ENCODE peak calls at places on chromosome 7, in nine cellular contexts. One of them, this sample, is unnamed.

GRCh38 chr7:92226981-92227380 is 18.7 kb downstream of the KRIT1 start:
- DNase-seq in T-helper 1 cell: no peak
- DNase-seq in memory B cell: no peak
- DNase-seq in progenitor cell of endocrine pancreas: no peak
- DNase-seq in mammary epithelial cell: no peak
- DNase-seq in ELF-1: no peak
- DNase-seq in AG08396: no peak
- DNase-seq in GM04503: no peak
- DNase-seq in body of pancreas: no peak
- DNase-seq in this sample: no peak

GRCh38 chr7:107201795-107202450 is 33.1 kb downstream of the HBP1 start:
- DNase-seq in mammary epithelial cell: peak; percentile 37
- DNase-seq in ELF-1: peak; percentile 52
- DNase-seq in body of pancreas: peak; percentile 87
- DNase-seq in memory B cell: peak; percentile 26
- DNase-seq in AG08396: peak; percentile 33
- DNase-seq in GM04503: no peak
- DNase-seq in T-helper 1 cell: peak; percentile 10
- DNase-seq in progenitor cell of endocrine pancreas: peak; percentile 21
- DNase-seq in this sample: no peak

GRCh38 chr7:56009695-56010094 is 41.5 kb downstream of the PSPH start:
- DNase-seq in body of pancreas: peak; percentile 83
- DNase-seq in T-helper 1 cell: no peak
- DNase-seq in AG08396: no peak
- DNase-seq in progenitor cell of endocrine pancreas: no peak
- DNase-seq in memory B cell: no peak
- DNase-seq in ELF-1: no peak
- DNase-seq in GM04503: no peak
- DNase-seq in mammary epithelial cell: peak; percentile 95
- DNase-seq in this sample: no peak

GRCh38 chr7:11540271-11540761 is 291.7 kb downstream of the THSD7A start:
- DNase-seq in GM04503: no peak
- DNase-seq in AG08396: no peak
- DNase-seq in T-helper 1 cell: no peak
- DNase-seq in mammary epithelial cell: peak; percentile 62
- DNase-seq in body of pancreas: no peak
- DNase-seq in memory B cell: no peak
- DNase-seq in ELF-1: no peak
- DNase-seq in progenitor cell of endocrine pancreas: no peak
- DNase-seq in this sample: no peak

GRCh38 chr7:32070406-32071360 is at the start of gene PDE1C:
- DNase-seq in progenitor cell of endocrine pancreas: peak; percentile 15
- DNase-seq in memory B cell: no peak
- DNase-seq in GM04503: no peak
- DNase-seq in body of pancreas: peak; percentile 20
- DNase-seq in ELF-1: peak; percentile 30
- DNase-seq in mammary epithelial cell: peak; percentile 42
- DNase-seq in T-helper 1 cell: no peak
- DNase-seq in AG08396: peak; percentile 66
- DNase-seq in this sample: no peak

GRCh38 chr7:73893342-73894101 is 32.6 kb downstream of the TMEM270 start:
- DNase-seq in mammary epithelial cell: no peak
- DNase-seq in GM04503: no peak
- DNase-seq in ELF-1: no peak
- DNase-seq in progenitor cell of endocrine pancreas: no peak
- DNase-seq in memory B cell: no peak
- DNase-seq in T-helper 1 cell: no peak
- DNase-seq in AG08396: no peak
- DNase-seq in body of pancreas: peak; percentile 45
- DNase-seq in this sample: no peak

GRCh38 chr7:29622335-29623265 is 59.0 kb downstream of the PRR15 start:
- DNase-seq in progenitor cell of endocrine pancreas: no peak
- DNase-seq in T-helper 1 cell: no peak
- DNase-seq in memory B cell: no peak
- DNase-seq in GM04503: peak; percentile 78
- DNase-seq in AG08396: peak; percentile 78
- DNase-seq in mammary epithelial cell: peak; percentile 94
- DNase-seq in body of pancreas: no peak
- DNase-seq in ELF-1: no peak
- DNase-seq in this sample: no peak

GRCh38 chr7:100632951-100633717 is 8.2 kb downstream of the TFR2 start:
- DNase-seq in mammary epithelial cell: peak; percentile 12
- DNase-seq in body of pancreas: peak; percentile 52
- DNase-seq in memory B cell: peak; percentile 53
- DNase-seq in GM04503: no peak
- DNase-seq in T-helper 1 cell: peak; percentile 72
- DNase-seq in progenitor cell of endocrine pancreas: peak; percentile 31
- DNase-seq in ELF-1: peak; percentile 47
- DNase-seq in AG08396: no peak
- DNase-seq in this sample: peak; percentile 48

GRCh38 chr7:107157091-107157490 is 11.7 kb upstream of the HBP1 start:
- DNase-seq in AG08396: no peak
- DNase-seq in body of pancreas: no peak
- DNase-seq in T-helper 1 cell: no peak
- DNase-seq in progenitor cell of endocrine pancreas: no peak
- DNase-seq in GM04503: no peak
- DNase-seq in ELF-1: no peak
- DNase-seq in memory B cell: no peak
- DNase-seq in mammary epithelial cell: no peak
- DNase-seq in this sample: no peak

GRCh38 chr7:22302193-22302592 is 54.8 kb downstream of the RAPGEF5 start:
- DNase-seq in mammary epithelial cell: no peak
- DNase-seq in T-helper 1 cell: no peak
- DNase-seq in body of pancreas: peak; percentile 14
- DNase-seq in AG08396: no peak
- DNase-seq in ELF-1: no peak
- DNase-seq in memory B cell: no peak
- DNase-seq in GM04503: no peak
- DNase-seq in progenitor cell of endocrine pancreas: no peak
- DNase-seq in this sample: no peak

GRCh38 chr7:44575054-44575453 is 1.3 kb upstream of the DDX56 start:
- DNase-seq in GM04503: no peak
- DNase-seq in AG08396: no peak
- DNase-seq in T-helper 1 cell: no peak
- DNase-seq in ELF-1: no peak
- DNase-seq in progenitor cell of endocrine pancreas: no peak
- DNase-seq in mammary epithelial cell: no peak
- DNase-seq in memory B cell: no peak
- DNase-seq in body of pancreas: no peak
- DNase-seq in this sample: no peak

GRCh38 chr7:105122619-105123018 is 108.6 kb downstream of the KMT2E start:
- DNase-seq in T-helper 1 cell: no peak
- DNase-seq in GM04503: no peak
- DNase-seq in AG08396: no peak
- DNase-seq in ELF-1: no peak
- DNase-seq in memory B cell: no peak
- DNase-seq in body of pancreas: no peak
- DNase-seq in progenitor cell of endocrine pancreas: no peak
- DNase-seq in mammary epithelial cell: no peak
- DNase-seq in this sample: no peak

GRCh38 chr7:105496501-105496900 is 25.6 kb downstream of the PUS7 start:
- DNase-seq in GM04503: peak; percentile 10
- DNase-seq in mammary epithelial cell: peak; percentile 3
- DNase-seq in AG08396: peak; percentile 18
- DNase-seq in memory B cell: no peak
- DNase-seq in T-helper 1 cell: no peak
- DNase-seq in progenitor cell of endocrine pancreas: no peak
- DNase-seq in ELF-1: no peak
- DNase-seq in body of pancreas: no peak
- DNase-seq in this sample: no peak

GRCh38 chr7:33872870-33873269 is 32.5 kb upstream of the BMPER start:
- DNase-seq in body of pancreas: no peak
- DNase-seq in AG08396: no peak
- DNase-seq in GM04503: no peak
- DNase-seq in memory B cell: no peak
- DNase-seq in mammary epithelial cell: no peak
- DNase-seq in progenitor cell of endocrine pancreas: no peak
- DNase-seq in ELF-1: no peak
- DNase-seq in T-helper 1 cell: no peak
- DNase-seq in this sample: no peak

GRCh38 chr7:105015631-105015965 is 1.6 kb downstream of the KMT2E start:
- DNase-seq in T-helper 1 cell: peak; percentile 29
- DNase-seq in AG08396: peak; percentile 22
- DNase-seq in progenitor cell of endocrine pancreas: no peak
- DNase-seq in memory B cell: no peak
- DNase-seq in ELF-1: no peak
- DNase-seq in GM04503: no peak
- DNase-seq in mammary epithelial cell: no peak
- DNase-seq in body of pancreas: peak; percentile 59
- DNase-seq in this sample: peak; percentile 21

This sample was measured in effector memory CD4-positive, alpha-beta T cell.